ENCODE peak calls at places on chromosome 6, in nine cellular contexts. C is body of pancreas, B is psoas muscle, V is Panc1, A is A673, L is endodermal cell, Z is fibroblast of lung, P is transverse colon, U is stomach. H is an unnamed sample. For H3K27me3, the result is how much of the 10 kb centered on the place peaks cover.

GRCh38 chr6:169885831-169886230 is 134.4 kb downstream of the ERMARD start:
- DNase-seq in C (no peak), B (no peak), V (no peak), A (no peak), L (no peak), Z (no peak), P (no peak), U (no peak), H (no peak)

GRCh38 chr6:74356385-74356784 is 660.4 kb downstream of the CD109 start:
- DNase-seq in C (no peak), B (no peak), V (no peak), A (peak), L (no peak), Z (peak), P (no peak), U (no peak), H (no peak)

GRCh38 chr6:25991785-25992412 is 29.3 kb downstream of the TRIM38 start:
- DNase-seq in C (peak), B (peak), V (peak), A (peak), L (peak), Z (peak), P (peak), U (peak), H (peak)

GRCh38 chr6:144415014-144415413 is 129.9 kb downstream of the UTRN start:
- DNase-seq in C (no peak), B (no peak), V (peak), A (no peak), L (no peak), Z (peak), P (no peak), U (no peak), H (no peak)

GRCh38 chr6:162157157-162157556 is 570.4 kb downstream of the PRKN start:
- DNase-seq in C (no peak), B (no peak), V (no peak), A (no peak), L (no peak), Z (no peak), P (no peak), U (no peak), H (no peak)

GRCh38 chr6:40500227-40500626 is 86.9 kb downstream of the LRFN2 start:
- DNase-seq in C (no peak), B (no peak), V (no peak), A (no peak), L (no peak), Z (no peak), P (no peak), U (no peak), H (no peak)

GRCh38 chr6:28252507-28252975 is 472 bp upstream of the ZKSCAN4 start:
- DNase-seq in C (no peak), B (no peak), V (no peak), A (no peak), L (no peak), Z (no peak), P (no peak), U (no peak), H (no peak)

GRCh38 chr6:168033791-168034190 is 36.3 kb downstream of the KIF25 start:
- DNase-seq in C (no peak), B (no peak), V (no peak), A (no peak), L (no peak), Z (no peak), P (no peak), U (no peak), H (no peak)

GRCh38 chr6:166106076-166106686 is 61.5 kb downstream of the TBXT start:
- DNase-seq in C (peak), B (peak), V (peak), A (peak), L (peak), Z (peak), P (peak), U (peak), H (peak)

GRCh38 chr6:6993503-6994237 is 114.1 kb upstream of the RREB1 start:
- DNase-seq in C (no peak), B (no peak), V (no peak), A (no peak), L (no peak), Z (no peak), P (no peak), U (no peak), H (no peak)

GRCh38 chr6:41798901-41799300 is 11.4 kb downstream of the TOMM6 start:
- DNase-seq in C (no peak), B (no peak), V (no peak), A (no peak), L (no peak), Z (no peak), P (no peak), U (no peak), H (no peak)

GRCh38 chr6:159107451-159108260 is 61.5 kb upstream of the FNDC1 start:
- DNase-seq in C (no peak), B (peak), V (no peak), A (no peak), L (peak), Z (no peak), P (peak), U (peak), H (no peak)

GRCh38 chr6:107956586-107957164 is 1.3 kb downstream of the SEC63 start:
- DNase-seq in C (no peak), B (no peak), V (no peak), A (peak), L (no peak), Z (peak), P (no peak), U (no peak), H (peak)

GRCh38 chr6:150016324-150017185 is 8.8 kb downstream of the RAET1L start:
- DNase-seq in C (peak), B (no peak), V (peak), A (peak), L (peak), Z (peak), P (peak), U (peak), H (no peak)

GRCh38 chr6:87908978-87909802 is 138.5 kb upstream of the SPACA1 start:
- DNase-seq in C (no peak), B (no peak), V (no peak), A (no peak), L (no peak), Z (peak), P (no peak), U (no peak), H (no peak)

GRCh38 chr6:50816115-50816675 is 2.5 kb upstream of the TFAP2B start:
- DNase-seq in C (peak), B (peak), V (peak), A (peak), L (peak), Z (peak), P (peak), U (peak), H (peak)

GRCh38 chr6:123812621-123813020 is 9.0 kb downstream of the NKAIN2 start:
- DNase-seq in C (no peak), B (no peak), V (no peak), A (no peak), L (no peak), Z (no peak), P (no peak), U (no peak), H (no peak)

GRCh38 chr6:124430741-124431140 is 531.5 kb upstream of the RNF217 start:
- DNase-seq in C (no peak), B (no peak), V (no peak), A (no peak), L (no peak), Z (peak), P (no peak), U (no peak), H (no peak)

GRCh38 chr6:92110390-92110789 is 1309.0 kb downstream of the EPHA7 start:
- DNase-seq in C (no peak), B (no peak), V (no peak), A (no peak), L (no peak), Z (peak), P (no peak), U (no peak), H (no peak)

GRCh38 chr6:35015996-35016395 is 125.1 kb downstream of the TCP11 start:
- DNase-seq in C (no peak), B (no peak), V (no peak), A (no peak), L (no peak), Z (peak), P (no peak), U (no peak), H (no peak)

GRCh38 chr6:43772571-43773049 is 2.6 kb downstream of the VEGFA start:
- DNase-seq in C (peak), B (peak), V (no peak), A (peak), L (peak), Z (peak), P (peak), U (peak), H (peak)

GRCh38 chr6:43921039-43921438 is 151.0 kb downstream of the VEGFA start:
- DNase-seq in C (no peak), B (no peak), V (no peak), A (no peak), L (no peak), Z (no peak), P (no peak), U (no peak), H (no peak)

GRCh38 chr6:4920914-4921410 is 82.9 kb downstream of the RPP40 start:
- DNase-seq in C (no peak), B (no peak), V (no peak), A (no peak), L (no peak), Z (peak), P (no peak), U (no peak), H (no peak)

GRCh38 chr6:24495516-24495847 is 713 bp downstream of the ALDH5A1 start:
- DNase-seq in C (peak), B (peak), V (no peak), A (peak), L (peak), Z (peak), P (peak), U (peak), H (peak)

GRCh38 chr6:44041461-44042260 is 85.6 kb downstream of the MRPL14 start:
- DNase-seq in C (no peak), B (no peak), V (no peak), A (peak), L (peak), Z (peak), P (peak), U (no peak), H (no peak)

GRCh38 chr6:165729307-165729936 is 66.4 kb upstream of the PDE10A start:
- DNase-seq in C (peak), B (no peak), V (peak), A (peak), L (peak), Z (no peak), P (peak), U (peak), H (peak)

GRCh38 chr6:136563386-136564152 is 13.3 kb upstream of the MAP7 start:
- DNase-seq in C (no peak), B (no peak), V (no peak), A (no peak), L (no peak), Z (no peak), P (no peak), U (no peak), H (no peak)

GRCh38 chr6:135922170-135922569 is 70.7 kb downstream of the PDE7B start:
- DNase-seq in C (no peak), B (no peak), V (peak), A (peak), L (peak), Z (peak), P (no peak), U (no peak), H (no peak)

GRCh38 chr6:19857139-19857538 is 20.0 kb downstream of the ID4 start:
- DNase-seq in C (no peak), B (no peak), V (no peak), A (no peak), L (no peak), Z (no peak), P (no peak), U (no peak), H (no peak)

GRCh38 chr6:159074120-159074684 is 29.4 kb upstream of the TAGAP start:
- DNase-seq in C (no peak), B (no peak), V (no peak), A (peak), L (peak), Z (peak), P (no peak), U (no peak), H (no peak)

GRCh38 chr6:135438907-135439535 is 58.5 kb downstream of the AHI1 start:
- DNase-seq in C (no peak), B (no peak), V (peak), A (peak), L (no peak), Z (peak), P (no peak), U (no peak), H (no peak)

GRCh38 chr6:133542056-133542821 is 301.1 kb downstream of the EYA4 start:
- DNase-seq in C (no peak), B (no peak), V (no peak), A (no peak), L (no peak), Z (peak), P (no peak), U (no peak), H (no peak)

GRCh38 chr6:45791181-45791580 is 224.5 kb downstream of the CLIC5 start:
- DNase-seq in C (no peak), B (no peak), V (no peak), A (no peak), L (no peak), Z (peak), P (no peak), U (no peak), H (no peak)

GRCh38 chr6:13012977-13013680 is 296.6 kb downstream of the PHACTR1 start:
- DNase-seq in C (peak), B (no peak), V (no peak), A (peak), L (peak), Z (no peak), P (peak), U (peak), H (no peak)

GRCh38 chr6:1598886-1599285 is 10.8 kb upstream of the FOXC1 start:
- DNase-seq in C (no peak), B (no peak), V (no peak), A (no peak), L (no peak), Z (no peak), P (no peak), U (no peak), H (no peak)

GRCh38 chr6:1599469-1599868 is 10.2 kb upstream of the FOXC1 start:
- DNase-seq in C (no peak), B (no peak), V (no peak), A (no peak), L (peak), Z (no peak), P (no peak), U (no peak), H (no peak)

GRCh38 chr6:1600764-1601615 is 8.7 kb upstream of the FOXC1 start:
- DNase-seq in C (no peak), B (peak), V (no peak), A (no peak), L (peak), Z (no peak), P (no peak), U (no peak), H (no peak)

GRCh38 chr6:1601616-1602355 is 7.9 kb upstream of the FOXC1 start:
- DNase-seq in C (no peak), B (peak), V (no peak), A (no peak), L (peak), Z (no peak), P (no peak), U (no peak), H (no peak)

GRCh38 chr6:1600063-1600763 is 9.5 kb upstream of the FOXC1 start:
- DNase-seq in C (no peak), B (no peak), V (no peak), A (no peak), L (no peak), Z (no peak), P (no peak), U (no peak), H (no peak)
- H3K27me3 ChIP-seq in C (under half), B (under half), V (under half), A (under half), L (under half), Z (under half), P (half or more), U (half or more), H (half or more)

GRCh38 chr6:119284861-119285521 is 64.6 kb downstream of the MAN1A1 start:
- DNase-seq in C (no peak), B (no peak), V (no peak), A (no peak), L (peak), Z (no peak), P (no peak), U (no peak), H (peak)
- TF ChIP-seq CTCF in C (no peak), B (no peak), V (peak), A (peak), L (peak), Z (no peak), P (no peak), U (no peak), H (no peak)

GRCh38 chr6:161111256-161111655 is 119.7 kb downstream of the MAP3K4 start:
- DNase-seq in C (no peak), B (no peak), V (no peak), A (no peak), L (no peak), Z (no peak), P (no peak), U (no peak), H (no peak)

GRCh38 chr6:161109366-161109765 is 117.8 kb downstream of the MAP3K4 start:
- DNase-seq in C (no peak), B (no peak), V (no peak), A (no peak), L (no peak), Z (no peak), P (no peak), U (no peak), H (no peak)

GRCh38 chr6:161108886-161109285 is 117.3 kb downstream of the MAP3K4 start:
- DNase-seq in C (no peak), B (no peak), V (no peak), A (no peak), L (no peak), Z (no peak), P (no peak), U (no peak), H (no peak)

GRCh38 chr6:161107779-161108380 is 116.3 kb downstream of the MAP3K4 start:
- DNase-seq in C (peak), B (no peak), V (no peak), A (no peak), L (no peak), Z (no peak), P (no peak), U (no peak), H (no peak)

GRCh38 chr6:161110380-161110779 is 118.8 kb downstream of the MAP3K4 start:
- DNase-seq in C (no peak), B (no peak), V (no peak), A (no peak), L (no peak), Z (no peak), P (no peak), U (no peak), H (no peak)
- H3K27me3 ChIP-seq in C (under half), B (under half), V (under half), A (under half), L (under half), Z (under half), P (under half), U (under half), H (under half)

DNA sequence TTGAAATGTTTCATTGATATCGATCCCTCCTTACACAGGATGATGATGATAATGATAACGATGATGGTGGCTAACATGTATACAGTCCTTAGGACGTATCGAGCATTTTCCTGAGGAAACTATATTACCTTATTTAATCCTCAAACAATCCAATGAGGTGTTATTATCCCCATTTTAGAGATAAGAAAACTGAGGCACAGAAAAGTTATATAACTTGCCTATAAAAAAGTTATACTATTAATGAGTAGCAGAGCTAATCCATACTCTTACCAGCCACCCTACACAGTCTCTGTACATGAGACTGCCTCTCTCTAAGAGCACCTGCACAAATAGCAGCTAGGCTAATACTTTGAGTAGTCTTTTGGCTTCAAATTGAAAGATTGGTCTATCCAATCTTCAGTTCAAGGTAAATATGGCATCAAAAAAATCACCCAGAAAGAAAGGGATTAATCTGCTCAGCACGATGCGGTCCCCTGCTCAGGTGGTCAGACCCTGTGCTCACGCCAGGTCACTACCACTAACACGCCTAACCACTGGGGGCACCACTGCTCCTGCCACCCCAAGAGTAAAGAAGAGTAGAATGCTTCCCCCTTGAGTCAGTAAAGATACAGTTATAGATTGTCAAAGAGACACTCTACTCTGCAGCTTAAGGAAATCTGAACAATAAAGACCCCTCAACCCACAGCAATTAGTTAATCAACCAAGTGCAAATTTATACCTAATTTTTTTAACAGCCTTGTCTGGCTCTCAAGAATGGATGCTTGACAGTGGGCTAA is 15.0 kb downstream of the GABBR1 start:
- DNase-seq in C (no peak), B (no peak), V (no peak), A (no peak), L (peak), Z (no peak), P (no peak), U (no peak), H (no peak)
- TF ChIP-seq CTCF in C (no peak), B (no peak), V (peak), A (peak), L (peak), Z (no peak), P (no peak), U (no peak), H (no peak)

GRCh38 chr6:10458287-10458686 is 43.4 kb upstream of the TFAP2A start:
- DNase-seq in C (no peak), B (no peak), V (no peak), A (no peak), L (peak), Z (no peak), P (no peak), U (no peak), H (no peak)
- H3K27me3 ChIP-seq in C (under half), B (under half), V (under half), A (under half), L (under half), Z (under half), P (under half), U (under half), H (under half)